ENCODE peak calls at places on chromosomes 13 and 19, in ten cellular contexts. I, Y, E, S, C, F, A, L, B and W are unnamed samples.
A peak's percentile ranks its signal among the peaks of the same experiment; 100 is the strongest.

GRCh38 chr19:38386968-38387549 is 775 bp downstream of the GGN start:
- DNase-seq in I (no peak), Y (no peak), E (no peak), S (no peak), C (no peak), F (no peak), A (no peak), L (peak; percentile 13), B (no peak), W (peak; percentile 23)

GRCh38 chr13:114099918-114100445 is 32.4 kb downstream of the RASA3 start:
- DNase-seq in I (peak; percentile 18), Y (peak; percentile 47), E (peak; percentile 27), S (peak; percentile 56), C (no peak), F (no peak), A (peak; percentile 45), L (peak; percentile 62), B (no peak), W (no peak)

GRCh38 chr19:3798137-3798536 is 12.0 kb upstream of the MATK start:
- DNase-seq in I (no peak), Y (peak; percentile 58), E (no peak), S (no peak), C (no peak), F (no peak), A (no peak), L (no peak), B (no peak), W (no peak)

GRCh38 chr19:1015782-1016646 is 4.9 kb downstream of the TMEM259 start:
- DNase-seq in I (peak; percentile 90), Y (no peak), E (no peak), S (no peak), C (no peak), F (no peak), A (no peak), L (no peak), B (no peak), W (no peak)

GRCh38 chr19:51055866-51056265 is 9.0 kb downstream of the KLK13 start:
- DNase-seq in I (no peak), Y (no peak), E (no peak), S (no peak), C (no peak), F (no peak), A (no peak), L (no peak), B (no peak), W (no peak)

GRCh38 chr13:89255844-89256406 is 1584.8 kb downstream of the SLITRK5 start:
- DNase-seq in I (no peak), Y (no peak), E (no peak), S (no peak), C (no peak), F (no peak), A (no peak), L (peak; percentile 68), B (no peak), W (no peak)

GRCh38 chr19:31947436-31947835 is 398.0 kb upstream of the ZNF507 start:
- DNase-seq in I (no peak), Y (no peak), E (no peak), S (no peak), C (no peak), F (no peak), A (no peak), L (no peak), B (no peak), W (no peak)

GRCh38 chr19:1811942-1812425 is at the start of gene ATP8B3:
- DNase-seq in I (no peak), Y (peak; percentile 34), E (no peak), S (no peak), C (no peak), F (no peak), A (no peak), L (no peak), B (no peak), W (no peak)

GRCh38 chr19:6828698-6829633 is 56.5 kb downstream of the VAV1 start:
- DNase-seq in I (peak; percentile 82), Y (peak; percentile 6), E (no peak), S (no peak), C (no peak), F (no peak), A (peak; percentile 7), L (no peak), B (no peak), W (peak; percentile 9)

GRCh38 chr19:51410950-51411748 is 6.3 kb downstream of the SIGLEC10 start:
- DNase-seq in I (no peak), Y (no peak), E (no peak), S (no peak), C (no peak), F (no peak), A (no peak), L (no peak), B (no peak), W (no peak)

GRCh38 chr19:17232258-17232657 is 6.2 kb downstream of the OCEL1 start:
- DNase-seq in I (no peak), Y (no peak), E (no peak), S (no peak), C (no peak), F (no peak), A (no peak), L (no peak), B (no peak), W (no peak)

GRCh38 chr19:35516310-35516709 is 2.9 kb upstream of the DMKN start:
- DNase-seq in I (no peak), Y (no peak), E (no peak), S (no peak), C (no peak), F (no peak), A (no peak), L (no peak), B (no peak), W (no peak)

GRCh38 chr19:11035441-11036377 is 53.6 kb upstream of the LDLR start:
- DNase-seq in I (peak; percentile 90), Y (peak; percentile 75), E (peak; percentile 89), S (peak; percentile 94), C (peak; percentile 72), F (peak; percentile 60), A (peak; percentile 96), L (peak; percentile 88), B (peak; percentile 27), W (peak; percentile 95)

GRCh38 chr19:29598036-29598435 is 8.0 kb upstream of the POP4 start:
- DNase-seq in I (no peak), Y (no peak), E (no peak), S (no peak), C (no peak), F (no peak), A (no peak), L (no peak), B (no peak), W (no peak)

GRCh38 chr13:77516342-77516789 is 19.1 kb upstream of the SCEL start:
- DNase-seq in I (no peak), Y (no peak), E (no peak), S (no peak), C (no peak), F (peak; percentile 44), A (no peak), L (no peak), B (no peak), W (peak; percentile 73)

GRCh38 chr13:25375727-25376358 is 4.1 kb downstream of the ATP8A2 start:
- DNase-seq in I (peak; percentile 28), Y (peak; percentile 13), E (no peak), S (no peak), C (peak; percentile 8), F (peak; percentile 1), A (peak; percentile 23), L (peak; percentile 59), B (peak; percentile 10), W (peak; percentile 68)

GRCh38 chr19:38496603-38497487 is 63.4 kb downstream of the RYR1 start:
- DNase-seq in I (no peak), Y (no peak), E (peak; percentile 20), S (no peak), C (no peak), F (no peak), A (no peak), L (no peak), B (no peak), W (no peak)

GRCh38 chr13:31968473-31968872 is 63.1 kb upstream of the FRY start:
- DNase-seq in I (no peak), Y (no peak), E (no peak), S (no peak), C (no peak), F (no peak), A (peak; percentile 62), L (no peak), B (no peak), W (no peak)

GRCh38 chr13:51931606-51932005 is 69.8 kb downstream of the CCDC70 start:
- DNase-seq in I (no peak), Y (no peak), E (no peak), S (no peak), C (no peak), F (no peak), A (no peak), L (no peak), B (no peak), W (no peak)

GRCh38 chr13:71873418-71874276 is 6.6 kb upstream of the DACH1 start:
- DNase-seq in I (no peak), Y (no peak), E (no peak), S (no peak), C (no peak), F (no peak), A (no peak), L (no peak), B (no peak), W (no peak)

GRCh38 chr13:37457594-37457993 is 141.0 kb downstream of the POSTN start:
- DNase-seq in I (no peak), Y (no peak), E (no peak), S (no peak), C (no peak), F (no peak), A (no peak), L (no peak), B (no peak), W (no peak)

GRCh38 chr13:20182231-20182846 is 10.4 kb downstream of the GJB2 start:
- DNase-seq in I (peak; percentile 53), Y (peak; percentile 63), E (no peak), S (no peak), C (no peak), F (no peak), A (peak; percentile 45), L (peak; percentile 84), B (peak; percentile 67), W (peak; percentile 87)

GRCh38 chr13:101838305-101838835 is 385.9 kb downstream of the ITGBL1 start:
- DNase-seq in I (no peak), Y (no peak), E (no peak), S (no peak), C (no peak), F (no peak), A (no peak), L (no peak), B (no peak), W (no peak)

GRCh38 chr19:32422435-32422834 is 16.9 kb downstream of the DPY19L3 start:
- DNase-seq in I (no peak), Y (no peak), E (no peak), S (no peak), C (no peak), F (no peak), A (no peak), L (no peak), B (no peak), W (no peak)

GRCh38 chr13:113622791-113623490 is 35.1 kb downstream of the ATP4B start:
- DNase-seq in I (no peak), Y (no peak), E (no peak), S (no peak), C (no peak), F (no peak), A (no peak), L (no peak), B (no peak), W (no peak)

GRCh38 chr19:17681505-17682125 is 6.5 kb downstream of the UNC13A start:
- DNase-seq in I (peak; percentile 41), Y (no peak), E (no peak), S (no peak), C (no peak), F (no peak), A (peak; percentile 8), L (peak; percentile 81), B (peak; percentile 6), W (peak; percentile 70)

GRCh38 chr19:18848860-18849661 is 17.3 kb downstream of the UPF1 start:
- DNase-seq in I (no peak), Y (no peak), E (peak; percentile 69), S (peak; percentile 79), C (no peak), F (no peak), A (no peak), L (no peak), B (no peak), W (peak; percentile 87)

GRCh38 chr13:26257049-26257448 is 3.1 kb downstream of the CDK8 start:
- DNase-seq in I (no peak), Y (no peak), E (no peak), S (no peak), C (no peak), F (no peak), A (no peak), L (no peak), B (no peak), W (no peak)